ENCODE peak calls at places on chromosomes 7 and 10, in ten cellular contexts. One of them, this sample, is unnamed.

GRCh38 chr10:105875050-105875449 is 1234.0 kb downstream of the SORCS3 start:
- DNase-seq in erythroblast: no peak
- DNase-seq in stimulated activated CD4-positive, alpha-beta T cell treated with anti-CD3 and anti-CD28 coated beads, TNF-alpha, amount 100 ng/mL, for 4 hours: no peak
- DNase-seq in fibroblast of pulmonary artery: no peak
- DNase-seq in ELF-1: no peak
- DNase-seq in fibroblast of villous mesenchyme: no peak
- DNase-seq in GM12892: no peak
- DNase-seq in brain microvascular endothelial cell: no peak
- DNase-seq in hypothalamus: no peak
- DNase-seq in EH: no peak
- DNase-seq in this sample: no peak

GRCh38 chr7:43933902-43934560 is 7.8 kb downstream of the UBE2D4 start:
- DNase-seq in erythroblast: no peak
- DNase-seq in stimulated activated CD4-positive, alpha-beta T cell treated with anti-CD3 and anti-CD28 coated beads, TNF-alpha, amount 100 ng/mL, for 4 hours: no peak
- DNase-seq in fibroblast of pulmonary artery: no peak
- DNase-seq in ELF-1: no peak
- DNase-seq in fibroblast of villous mesenchyme: no peak
- DNase-seq in GM12892: no peak
- DNase-seq in brain microvascular endothelial cell: no peak
- DNase-seq in hypothalamus: no peak
- DNase-seq in EH: no peak
- DNase-seq in this sample: no peak

GRCh38 chr10:102776779-102777417 is 33.1 kb downstream of the WBP1L start:
- DNase-seq in erythroblast: peak
- DNase-seq in stimulated activated CD4-positive, alpha-beta T cell treated with anti-CD3 and anti-CD28 coated beads, TNF-alpha, amount 100 ng/mL, for 4 hours: no peak
- DNase-seq in fibroblast of pulmonary artery: peak
- DNase-seq in ELF-1: peak
- DNase-seq in fibroblast of villous mesenchyme: peak
- DNase-seq in GM12892: no peak
- DNase-seq in brain microvascular endothelial cell: peak
- DNase-seq in hypothalamus: no peak
- DNase-seq in EH: peak
- DNase-seq in this sample: peak

GRCh38 chr7:97835296-97836138 is 36.7 kb downstream of the ASNS start:
- DNase-seq in erythroblast: peak
- DNase-seq in stimulated activated CD4-positive, alpha-beta T cell treated with anti-CD3 and anti-CD28 coated beads, TNF-alpha, amount 100 ng/mL, for 4 hours: peak
- DNase-seq in fibroblast of pulmonary artery: peak
- DNase-seq in ELF-1: peak
- DNase-seq in fibroblast of villous mesenchyme: peak
- DNase-seq in GM12892: no peak
- DNase-seq in brain microvascular endothelial cell: peak
- DNase-seq in hypothalamus: no peak
- DNase-seq in EH: peak
- DNase-seq in this sample: peak

GRCh38 chr7:95609277-95609971 is 13.1 kb upstream of the PDK4 start:
- DNase-seq in erythroblast: peak
- DNase-seq in stimulated activated CD4-positive, alpha-beta T cell treated with anti-CD3 and anti-CD28 coated beads, TNF-alpha, amount 100 ng/mL, for 4 hours: no peak
- DNase-seq in fibroblast of pulmonary artery: peak
- DNase-seq in ELF-1: no peak
- DNase-seq in fibroblast of villous mesenchyme: peak
- DNase-seq in GM12892: no peak
- DNase-seq in brain microvascular endothelial cell: peak
- DNase-seq in hypothalamus: no peak
- DNase-seq in EH: peak
- DNase-seq in this sample: no peak

GRCh38 chr7:5230272-5231067 is 40.4 kb downstream of the WIPI2 start:
- DNase-seq in erythroblast: no peak
- DNase-seq in stimulated activated CD4-positive, alpha-beta T cell treated with anti-CD3 and anti-CD28 coated beads, TNF-alpha, amount 100 ng/mL, for 4 hours: no peak
- DNase-seq in fibroblast of pulmonary artery: no peak
- DNase-seq in ELF-1: no peak
- DNase-seq in fibroblast of villous mesenchyme: peak
- DNase-seq in GM12892: no peak
- DNase-seq in brain microvascular endothelial cell: no peak
- DNase-seq in hypothalamus: no peak
- DNase-seq in EH: no peak
- DNase-seq in this sample: no peak

GRCh38 chr10:74926791-74927585 is 100.6 kb downstream of the KAT6B start:
- DNase-seq in erythroblast: no peak
- DNase-seq in stimulated activated CD4-positive, alpha-beta T cell treated with anti-CD3 and anti-CD28 coated beads, TNF-alpha, amount 100 ng/mL, for 4 hours: no peak
- DNase-seq in fibroblast of pulmonary artery: no peak
- DNase-seq in ELF-1: no peak
- DNase-seq in fibroblast of villous mesenchyme: no peak
- DNase-seq in GM12892: no peak
- DNase-seq in brain microvascular endothelial cell: no peak
- DNase-seq in hypothalamus: no peak
- DNase-seq in EH: no peak
- DNase-seq in this sample: no peak

GRCh38 chr7:1735262-1735661 is 65.2 kb downstream of the ELFN1 start:
- DNase-seq in erythroblast: no peak
- DNase-seq in stimulated activated CD4-positive, alpha-beta T cell treated with anti-CD3 and anti-CD28 coated beads, TNF-alpha, amount 100 ng/mL, for 4 hours: no peak
- DNase-seq in fibroblast of pulmonary artery: no peak
- DNase-seq in ELF-1: no peak
- DNase-seq in fibroblast of villous mesenchyme: no peak
- DNase-seq in GM12892: no peak
- DNase-seq in brain microvascular endothelial cell: no peak
- DNase-seq in hypothalamus: no peak
- DNase-seq in EH: no peak
- DNase-seq in this sample: no peak

GRCh38 chr10:110765513-110766375 is 106.0 kb upstream of the PDCD4 start:
- DNase-seq in erythroblast: no peak
- DNase-seq in stimulated activated CD4-positive, alpha-beta T cell treated with anti-CD3 and anti-CD28 coated beads, TNF-alpha, amount 100 ng/mL, for 4 hours: no peak
- DNase-seq in fibroblast of pulmonary artery: no peak
- DNase-seq in ELF-1: no peak
- DNase-seq in fibroblast of villous mesenchyme: peak
- DNase-seq in GM12892: no peak
- DNase-seq in brain microvascular endothelial cell: no peak
- DNase-seq in hypothalamus: no peak
- DNase-seq in EH: no peak
- DNase-seq in this sample: no peak

GRCh38 chr10:102935939-102936605 is 18.0 kb downstream of the CNNM2 start:
- DNase-seq in erythroblast: no peak
- DNase-seq in stimulated activated CD4-positive, alpha-beta T cell treated with anti-CD3 and anti-CD28 coated beads, TNF-alpha, amount 100 ng/mL, for 4 hours: no peak
- DNase-seq in fibroblast of pulmonary artery: no peak
- DNase-seq in ELF-1: no peak
- DNase-seq in fibroblast of villous mesenchyme: no peak
- DNase-seq in GM12892: no peak
- DNase-seq in brain microvascular endothelial cell: no peak
- DNase-seq in hypothalamus: no peak
- DNase-seq in EH: no peak
- DNase-seq in this sample: no peak